ENCODE peak calls at places on chromosomes 4 and X, in eight cellular contexts. H, M, I, S, Y, W, J and A are unnamed samples.

GRCh38 chr4:3613980-3614730 is 81.9 kb upstream of the LRPAP1 start:
- DNase-seq in I (peak), H (no peak), Y (no peak), W (no peak), S (peak), M (no peak), J (no peak), A (no peak)

GRCh38 chr4:155545456-155545855 is 121.2 kb upstream of the GUCY1A1 start:
- DNase-seq in M (no peak), Y (no peak), W (no peak), H (no peak), J (no peak), S (no peak), I (no peak), A (no peak)

GRCh38 chr4:98838528-98838927 is 90.4 kb downstream of the EIF4E start:
- DNase-seq in J (no peak), I (no peak), W (no peak), M (no peak), S (no peak), Y (no peak), H (no peak), A (no peak)

GRCh38 chr4:107619731-107620130 is 100.3 kb downstream of the PAPSS1 start:
- DNase-seq in I (no peak), J (no peak), W (no peak), H (no peak), S (peak), M (no peak), Y (no peak), A (no peak)

GRCh38 chr4:5051692-5052423 is 578 bp downstream of the STK32B start:
- DNase-seq in W (no peak), M (no peak), I (no peak), H (no peak), J (no peak), S (peak), Y (peak), A (no peak)

GRCh38 chr4:150368667-150369066 is 213.3 kb upstream of the MAB21L2 start:
- DNase-seq in H (no peak), W (peak), S (no peak), I (no peak), M (no peak), J (no peak), Y (no peak), A (no peak)

GRCh38 chrX:153744210-153745066 is 19.6 kb upstream of the PLXNB3 start:
- DNase-seq in H (peak), I (no peak), Y (no peak), W (peak), M (no peak), J (no peak), S (peak), A (no peak)

GRCh38 chr4:128831526-128832252 is 22.2 kb downstream of the JADE1 start:
- DNase-seq in M (no peak), I (peak), Y (no peak), W (peak), S (no peak), J (no peak), H (no peak), A (peak)

GRCh38 chr4:78737020-78737419 is 39.1 kb upstream of the BMP2K start:
- DNase-seq in M (no peak), I (no peak), S (no peak), Y (no peak), H (no peak), W (no peak), J (no peak), A (no peak)